ENCODE peak calls at places on chromosomes 11 and 22, in ten cellular contexts. G is pancreas, F is uterus, A is cardiac muscle cell, B is heart right ventricle, D is psoas muscle, R is lung, S is tibial artery, C is body of pancreas, U is breast epithelium. H is an unnamed sample.

GRCh38 chr11:77190331-77191075 is 62.5 kb downstream of the MYO7A start:
- DNase-seq in G (peak), F (no peak), A (no peak), B (no peak), D (no peak), R (no peak), S (no peak), C (no peak), U (no peak), H (no peak)

GRCh38 chr11:8309862-8310261 is 46.2 kb upstream of the LMO1 start:
- DNase-seq in G (no peak), F (no peak), A (peak), B (no peak), D (no peak), R (no peak), S (no peak), C (peak), U (peak), H (no peak)

GRCh38 chr22:17429516-17429915 is 60.3 kb downstream of the CECR2 start:
- DNase-seq in G (no peak), F (no peak), A (no peak), B (no peak), D (no peak), R (no peak), S (no peak), C (no peak), U (no peak), H (no peak)

GRCh38 chr22:26372890-26373289 is 56.2 kb upstream of the ASPHD2 start:
- DNase-seq in G (no peak), F (no peak), A (no peak), B (no peak), D (no peak), R (no peak), S (no peak), C (no peak), U (no peak), H (no peak)

GRCh38 chr11:111170761-111171379 is 74.7 kb upstream of the POU2AF2 start:
- DNase-seq in G (no peak), F (no peak), A (no peak), B (no peak), D (no peak), R (no peak), S (no peak), C (no peak), U (no peak), H (no peak)

GRCh38 chr22:42397332-42398246 is 34.6 kb downstream of the NFAM1 start:
- DNase-seq in G (no peak), F (no peak), A (no peak), B (no peak), D (no peak), R (peak), S (peak), C (no peak), U (no peak), H (no peak)

GRCh38 chr11:17012179-17012578 is 2.0 kb downstream of the PLEKHA7 start:
- DNase-seq in G (no peak), F (no peak), A (no peak), B (no peak), D (no peak), R (no peak), S (no peak), C (peak), U (no peak), H (no peak)

GRCh38 chr11:78201096-78201495 is 12.4 kb downstream of the USP35 start:
- DNase-seq in G (no peak), F (no peak), A (no peak), B (no peak), D (no peak), R (no peak), S (no peak), C (no peak), U (peak), H (no peak)

GRCh38 chr11:107996025-107996776 is 12.5 kb upstream of the CUL5 start:
- DNase-seq in G (no peak), F (no peak), A (no peak), B (no peak), D (no peak), R (no peak), S (no peak), C (no peak), U (no peak), H (no peak)

GRCh38 chr22:49676783-49677494 is 150.7 kb downstream of the BRD1 start:
- DNase-seq in G (no peak), F (peak), A (no peak), B (no peak), D (no peak), R (no peak), S (no peak), C (peak), U (peak), H (peak)

GRCh38 chr22:38655532-38656255 is 498 bp downstream of the FAM227A start:
- DNase-seq in G (no peak), F (peak), A (no peak), B (no peak), D (no peak), R (no peak), S (no peak), C (no peak), U (no peak), H (no peak)

GRCh38 chr22:38316340-38317236 is 645 bp downstream of the CSNK1E start:
- DNase-seq in G (peak), F (peak), A (peak), B (peak), D (peak), R (peak), S (peak), C (peak), U (peak), H (peak)

GRCh38 chr11:13101836-13102574 is 92.9 kb downstream of the RASSF10 start:
- DNase-seq in G (no peak), F (no peak), A (no peak), B (no peak), D (no peak), R (no peak), S (no peak), C (no peak), U (no peak), H (no peak)

GRCh38 chr11:27075192-27075591 is 34.6 kb downstream of the BBOX1 start:
- DNase-seq in G (no peak), F (no peak), A (no peak), B (no peak), D (no peak), R (no peak), S (no peak), C (no peak), U (no peak), H (no peak)

GRCh38 chr11:2306971-2307732 is 5.3 kb downstream of the TSPAN32 start:
- DNase-seq in G (peak), F (peak), A (no peak), B (no peak), D (no peak), R (no peak), S (no peak), C (peak), U (peak), H (peak)

GRCh38 chr22:34135749-34136148 is 215.5 kb upstream of the LARGE1 start:
- DNase-seq in G (no peak), F (no peak), A (no peak), B (no peak), D (no peak), R (no peak), S (no peak), C (no peak), U (no peak), H (no peak)

GRCh38 chr22:29476116-29476515 is 3.9 kb upstream of the NEFH start:
- DNase-seq in G (no peak), F (no peak), A (peak), B (no peak), D (no peak), R (no peak), S (no peak), C (no peak), U (no peak), H (no peak)

GRCh38 chr22:28402539-28402938 is 277.1 kb downstream of the TTC28 start:
- DNase-seq in G (no peak), F (no peak), A (no peak), B (no peak), D (no peak), R (no peak), S (no peak), C (no peak), U (no peak), H (no peak)

GRCh38 chr22:27253108-27253507 is 548.4 kb downstream of the MN1 start:
- DNase-seq in G (no peak), F (no peak), A (no peak), B (no peak), D (no peak), R (no peak), S (no peak), C (no peak), U (no peak), H (no peak)

DNA sequence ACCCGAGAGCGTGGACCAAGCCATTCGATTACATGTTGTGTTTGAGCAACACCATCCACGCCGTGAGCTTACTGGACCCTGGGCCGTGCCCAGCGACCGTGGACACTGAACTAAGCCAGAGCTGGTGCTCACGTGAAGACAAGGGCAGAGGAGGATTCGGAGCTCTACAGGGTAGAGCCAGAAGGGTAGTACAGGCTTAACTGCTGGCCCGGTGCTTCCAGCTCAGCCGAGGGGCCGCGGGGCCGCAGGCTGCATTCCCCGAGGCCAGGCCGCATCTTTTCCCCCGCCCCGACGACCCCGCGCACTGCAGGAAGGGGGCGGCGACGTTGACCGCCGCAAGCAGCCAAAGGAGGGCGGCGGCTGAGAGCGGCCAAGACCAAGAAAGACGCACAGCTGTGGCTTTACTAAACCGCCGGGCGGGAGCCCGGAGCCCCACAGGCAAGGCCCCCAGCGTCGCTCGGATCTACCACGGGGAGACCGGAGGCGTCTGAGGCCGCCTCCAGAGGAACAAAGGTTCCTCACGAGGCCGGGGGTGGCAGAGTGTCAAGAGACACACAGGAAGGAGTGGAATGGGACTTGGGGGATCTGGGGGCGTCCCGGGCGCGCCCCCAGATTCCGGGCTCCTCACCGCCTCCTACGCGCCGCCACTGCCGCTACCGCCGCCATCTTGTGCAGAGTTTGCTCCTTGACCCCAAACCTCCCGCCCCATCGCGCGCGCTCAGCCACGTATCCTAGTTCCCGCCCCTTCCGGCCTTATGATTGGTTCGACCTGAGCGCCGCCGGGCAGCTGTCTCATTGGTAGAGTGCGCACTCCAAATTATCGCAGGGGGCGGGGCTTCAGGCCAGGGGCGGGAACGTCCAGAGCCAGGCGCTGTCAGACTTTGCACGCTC is at the start of gene GANAB:
- DNase-seq in G (peak), F (peak), A (peak), B (peak), D (peak), R (peak), S (peak), C (peak), U (peak), H (peak)
- TF ChIP-seq CTCF in G (no peak), F (no peak), A (no peak), B (no peak), D (no peak), R (no peak), S (no peak), C (no peak), U (peak), H (no peak)

GRCh38 chr11:95076416-95076815 is 9.7 kb downstream of the SRSF8 start:
- DNase-seq in G (no peak), F (peak), A (no peak), B (no peak), D (no peak), R (peak), S (peak), C (peak), U (no peak), H (no peak)

GRCh38 chr11:95074806-95075563 is 8.3 kb downstream of the SRSF8 start:
- DNase-seq in G (no peak), F (peak), A (peak), B (peak), D (peak), R (peak), S (peak), C (peak), U (no peak), H (no peak)

GRCh38 chr11:95081010-95081409 is 8.6 kb upstream of the ENDOD1 start:
- DNase-seq in G (no peak), F (no peak), A (no peak), B (no peak), D (no peak), R (no peak), S (no peak), C (no peak), U (no peak), H (no peak)

GRCh38 chr11:95081412-95081811 is 8.2 kb upstream of the ENDOD1 start:
- DNase-seq in G (no peak), F (peak), A (no peak), B (peak), D (no peak), R (no peak), S (peak), C (no peak), U (no peak), H (peak)

GRCh38 chr11:95078526-95078925 is 11.1 kb upstream of the ENDOD1 start:
- DNase-seq in G (no peak), F (no peak), A (no peak), B (no peak), D (no peak), R (no peak), S (no peak), C (no peak), U (no peak), H (no peak)
- H3K4me3 ChIP-seq in G (no peak), F (no peak), A (no peak), B (no peak), D (no peak), R (no peak), S (no peak), C (no peak), U (no peak), H (no peak)

GRCh38 chr11:11787305-11788066 is 54.3 kb upstream of the USP47 start:
- DNase-seq in G (peak), F (peak), A (peak), B (peak), D (peak), R (peak), S (peak), C (peak), U (peak), H (no peak)

GRCh38 chr11:11789735-11790369 is 51.9 kb upstream of the USP47 start:
- DNase-seq in G (no peak), F (no peak), A (peak), B (no peak), D (no peak), R (no peak), S (no peak), C (no peak), U (no peak), H (no peak)

GRCh38 chr11:11786771-11787170 is 55.0 kb upstream of the USP47 start:
- DNase-seq in G (no peak), F (no peak), A (peak), B (no peak), D (no peak), R (no peak), S (no peak), C (no peak), U (no peak), H (no peak)

GRCh38 chr11:11786234-11786633 is 55.5 kb upstream of the USP47 start:
- DNase-seq in G (no peak), F (no peak), A (no peak), B (no peak), D (no peak), R (no peak), S (no peak), C (no peak), U (no peak), H (no peak)

DNA sequence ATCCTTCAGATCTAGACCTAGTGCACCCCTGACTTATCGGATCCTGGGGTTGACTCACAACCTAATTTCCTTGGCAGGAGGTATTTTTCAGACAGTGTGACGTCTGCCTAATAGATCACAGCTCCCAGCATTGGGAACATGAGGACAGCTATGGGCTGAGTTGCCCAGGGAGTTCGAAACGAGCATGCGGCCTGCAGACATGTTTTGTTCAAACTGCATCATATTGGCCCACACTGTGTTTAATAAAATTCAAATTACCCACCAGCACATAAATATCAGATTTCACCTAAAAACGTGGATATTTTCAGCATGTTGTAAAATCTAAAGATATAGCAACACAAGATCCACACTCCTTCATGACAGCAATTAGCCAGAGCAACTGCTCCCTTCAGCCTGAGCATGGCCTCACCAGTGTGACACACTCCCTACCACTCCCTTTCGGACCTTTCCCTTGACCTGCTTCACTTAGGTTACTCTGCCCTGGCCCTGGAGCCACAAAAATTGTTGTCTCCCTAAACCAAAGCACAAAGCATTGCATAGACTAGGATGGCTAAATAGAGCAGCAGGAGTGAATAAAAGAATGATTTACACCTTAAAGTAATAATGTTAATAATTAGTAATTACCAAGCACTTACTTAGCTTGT is 53.6 kb upstream of the USP47 start:
- DNase-seq in G (no peak), F (no peak), A (no peak), B (no peak), D (no peak), R (no peak), S (no peak), C (no peak), U (no peak), H (no peak)
- H3K27ac ChIP-seq in G (no peak), F (no peak), A (no peak), B (no peak), D (no peak), R (no peak), S (no peak), C (no peak), U (no peak), H (no peak)

GRCh38 chr11:44977493-44977984 is 26.9 kb upstream of the TP53I11 start:
- DNase-seq in G (no peak), F (no peak), A (no peak), B (no peak), D (no peak), R (no peak), S (no peak), C (no peak), U (no peak), H (no peak)
- TF ChIP-seq CTCF in G (no peak), F (no peak), A (peak), B (peak), D (no peak), R (no peak), S (no peak), C (no peak), U (peak), H (no peak)

DNA sequence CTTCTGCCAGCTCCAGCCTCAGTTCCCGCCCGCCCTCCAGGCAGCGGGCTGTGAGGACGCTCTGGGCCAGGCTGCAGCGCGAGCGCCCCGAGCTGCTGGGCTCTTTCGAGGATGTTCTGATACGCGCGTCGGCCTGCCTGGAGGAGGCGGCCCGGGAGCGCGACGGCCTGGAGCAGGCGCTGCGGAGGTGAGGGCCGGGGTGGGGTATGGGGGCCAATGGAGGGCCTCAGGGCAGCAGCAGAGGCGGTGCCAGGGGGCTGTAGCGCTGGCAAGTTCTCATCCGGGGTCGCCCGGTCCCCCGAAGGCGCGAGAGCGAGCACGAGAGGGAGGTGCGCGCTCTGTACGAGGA is 2.2 kb downstream of the CRACR2B start:
- DNase-seq in G (no peak), F (no peak), A (no peak), B (no peak), D (no peak), R (no peak), S (no peak), C (no peak), U (no peak), H (no peak)
- H3K4me3 ChIP-seq in G (no peak), F (peak), A (peak), B (peak), D (peak), R (no peak), S (peak), C (no peak), U (peak), H (peak)